ENCODE peak calls at places on chromosomes 16 and 17, in four cellular contexts. One of them, this sample, is unnamed.
A peak's percentile ranks its signal among the peaks of the same experiment; 100 is the strongest.

GRCh38 chr17:80187493-80187892 is 17.7 kb downstream of the CARD14 start:
- DNase-seq in sigmoid colon: peak; percentile 83
- DNase-seq in H1: no peak
- DNase-seq in A549: peak; percentile 51
- DNase-seq in this sample: no peak

GRCh38 chr17:42023524-42024349 is 3.8 kb downstream of the NKIRAS2 start:
- DNase-seq in A549: no peak
- DNase-seq in H1: no peak
- DNase-seq in sigmoid colon: peak; percentile 72
- DNase-seq in this sample: no peak

GRCh38 chr17:82434216-82434565 is 15.8 kb upstream of the OGFOD3 start:
- DNase-seq in sigmoid colon: no peak
- DNase-seq in H1: no peak
- DNase-seq in A549: no peak
- DNase-seq in this sample: no peak

GRCh38 chr17:82241183-82241925 is 12.5 kb downstream of the SLC16A3 start:
- DNase-seq in A549: no peak
- DNase-seq in sigmoid colon: peak; percentile 95
- DNase-seq in H1: no peak
- DNase-seq in this sample: peak; percentile 78

GRCh38 chr16:30535777-30536190 is 1.1 kb upstream of the ZNF747 start:
- DNase-seq in H1: peak; percentile 49
- DNase-seq in sigmoid colon: peak; percentile 90
- DNase-seq in A549: no peak
- DNase-seq in this sample: peak; percentile 85

GRCh38 chr17:50221500-50222480 is 20.4 kb upstream of the COL1A1 start:
- DNase-seq in sigmoid colon: peak; percentile 80
- DNase-seq in A549: no peak
- DNase-seq in H1: no peak
- DNase-seq in this sample: no peak

GRCh38 chr17:30290696-30291570 is 811 bp downstream of the BLMH start:
- DNase-seq in H1: no peak
- DNase-seq in A549: peak; percentile 74
- DNase-seq in sigmoid colon: peak; percentile 68
- DNase-seq in this sample: peak; percentile 68

GRCh38 chr17:17998934-17999333 is 26.3 kb downstream of the DRC3 start:
- DNase-seq in H1: no peak
- DNase-seq in sigmoid colon: no peak
- DNase-seq in A549: no peak
- DNase-seq in this sample: no peak

GRCh38 chr16:29719063-29719462 is 26.7 kb downstream of the C16orf54 start:
- DNase-seq in H1: no peak
- DNase-seq in sigmoid colon: no peak
- DNase-seq in A549: no peak
- DNase-seq in this sample: no peak

GRCh38 chr17:75983501-75984181 is 4.6 kb downstream of the TEN1 start:
- DNase-seq in H1: no peak
- DNase-seq in sigmoid colon: no peak
- DNase-seq in A549: no peak
- DNase-seq in this sample: peak; percentile 86

GRCh38 chr16:12688972-12689850 is 114.5 kb downstream of the CPPED1 start:
- DNase-seq in A549: no peak
- DNase-seq in H1: no peak
- DNase-seq in sigmoid colon: no peak
- DNase-seq in this sample: no peak

DNA sequence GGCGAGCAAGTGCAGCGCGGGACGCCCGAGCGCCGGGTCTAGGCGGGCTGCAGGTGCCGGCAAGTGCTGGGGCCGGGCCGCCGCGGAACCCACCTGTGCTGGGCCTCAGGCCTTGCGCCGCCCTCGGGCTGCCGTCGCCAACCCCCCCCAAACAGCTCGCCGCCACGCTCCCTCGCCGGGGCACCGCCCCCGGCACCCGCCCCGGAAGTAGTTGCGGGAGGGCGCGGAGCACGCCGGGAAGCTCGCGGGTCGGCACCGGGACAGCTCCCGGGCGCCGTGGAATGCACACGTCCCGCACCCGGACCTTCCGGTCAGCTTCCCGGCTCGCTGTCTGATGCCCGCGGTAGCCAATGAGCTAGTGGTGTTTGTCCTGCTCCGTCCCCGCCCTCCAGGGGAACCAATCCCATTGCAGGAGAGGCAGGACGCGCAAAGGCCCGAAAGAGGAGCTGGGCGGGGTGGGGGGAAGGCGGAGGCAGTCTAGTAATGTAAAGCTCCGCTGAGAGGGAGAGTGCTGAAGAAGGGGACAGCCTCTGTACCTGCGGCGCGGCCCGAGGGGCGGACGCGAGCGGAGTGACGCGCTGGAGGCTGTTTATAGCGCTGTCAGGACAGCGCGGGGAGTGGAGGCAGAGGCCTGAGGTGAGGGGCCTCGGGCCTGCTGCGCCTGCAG is at the start of the genes ANKS3 and DNAAF8:
- DNase-seq in H1: peak; percentile 87
- DNase-seq in A549: peak; percentile 99
- DNase-seq in sigmoid colon: peak; percentile 99
- DNase-seq in this sample: peak; percentile 96
- TF ChIP-seq EP300 in H1: peak; percentile 34
- TF ChIP-seq EP300 in A549: no peak
- TF ChIP-seq EP300 in sigmoid colon: peak; percentile 37
- TF ChIP-seq EP300 in this sample: no peak

DNA sequence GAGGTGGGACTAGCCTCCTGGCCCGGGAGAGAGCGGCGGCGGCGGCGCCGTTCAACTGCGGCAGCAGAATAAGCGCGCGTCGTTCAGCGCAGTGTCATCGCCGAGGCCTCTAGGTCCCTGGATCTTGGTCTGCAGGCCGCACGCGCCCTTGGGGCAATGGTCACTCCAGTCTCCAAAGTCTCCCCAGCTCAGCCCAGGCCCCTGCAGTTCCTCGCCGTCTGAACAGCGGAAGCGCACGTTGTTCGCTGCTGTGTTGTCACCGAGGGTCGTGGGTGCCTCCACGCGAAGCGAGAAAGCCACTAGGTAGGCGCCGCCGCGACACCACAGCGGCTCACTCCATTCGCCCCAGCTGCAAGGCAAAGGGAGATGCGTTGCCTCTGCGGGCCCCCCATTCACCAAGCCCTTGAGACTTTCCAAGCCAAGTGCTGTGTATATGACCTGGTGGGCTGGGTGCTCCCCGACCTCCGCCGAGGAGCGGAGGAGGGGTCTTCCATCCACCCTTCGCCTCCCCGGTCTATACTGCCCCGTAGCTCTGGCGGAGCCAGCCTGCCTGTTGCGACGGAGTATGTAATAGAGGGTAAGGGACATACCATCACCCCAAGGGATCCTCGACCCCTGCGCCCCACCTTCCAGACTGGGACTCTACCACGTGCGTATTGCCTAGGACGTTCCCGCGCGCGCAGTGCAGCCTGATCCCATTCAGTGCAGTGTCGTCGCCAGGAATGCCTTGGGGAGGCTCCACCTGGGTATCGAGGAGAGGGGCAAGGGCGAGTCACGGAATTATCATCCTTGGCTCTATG is 653 bp downstream of the VMO1 start:
- DNase-seq in H1: no peak
- DNase-seq in A549: no peak
- DNase-seq in sigmoid colon: no peak
- DNase-seq in this sample: no peak
- TF ChIP-seq EP300 in H1: no peak
- TF ChIP-seq EP300 in A549: no peak
- TF ChIP-seq EP300 in sigmoid colon: no peak
- TF ChIP-seq EP300 in this sample: no peak

DNA sequence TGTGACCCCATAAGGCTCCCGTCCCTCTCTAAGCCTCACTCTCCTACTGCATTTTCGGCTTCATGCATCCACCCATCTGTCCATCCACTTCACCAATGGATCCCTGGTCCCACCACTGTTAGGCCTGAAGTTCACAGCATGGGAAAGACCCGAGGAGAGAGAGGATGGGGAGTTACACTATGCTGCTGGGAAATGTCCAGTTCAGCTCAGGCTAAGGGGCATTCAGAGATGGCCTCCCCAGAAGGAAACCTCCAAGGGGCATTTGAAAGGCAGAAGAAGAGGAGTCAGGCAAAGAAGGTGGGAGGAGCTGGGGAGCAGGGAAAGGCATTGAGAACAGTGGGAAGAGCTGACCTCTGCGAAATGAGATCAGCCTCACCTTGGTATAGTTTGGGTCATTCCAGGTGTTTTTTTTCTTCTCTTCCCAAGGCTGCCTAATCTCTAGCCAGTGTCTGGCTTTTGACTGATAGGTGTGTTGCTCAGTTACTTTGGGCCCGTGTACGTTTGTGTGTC is 11.7 kb upstream of the DRC7 start:
- DNase-seq in A549: no peak
- DNase-seq in sigmoid colon: peak; percentile 13
- DNase-seq in H1: no peak
- DNase-seq in this sample: no peak
- TF ChIP-seq EP300 in A549: no peak
- TF ChIP-seq EP300 in sigmoid colon: no peak
- TF ChIP-seq EP300 in H1: no peak
- TF ChIP-seq EP300 in this sample: no peak

GRCh38 chr16:50604610-50605009 is 56.4 kb downstream of the NKD1 start:
- DNase-seq in A549: no peak
- DNase-seq in sigmoid colon: no peak
- DNase-seq in H1: no peak
- DNase-seq in this sample: no peak

GRCh38 chr16:50604065-50604418 is 55.8 kb downstream of the NKD1 start:
- DNase-seq in H1: no peak
- DNase-seq in sigmoid colon: no peak
- DNase-seq in A549: no peak
- DNase-seq in this sample: no peak

GRCh38 chr16:50602531-50603205 is 54.5 kb downstream of the NKD1 start:
- DNase-seq in H1: no peak
- DNase-seq in A549: no peak
- DNase-seq in sigmoid colon: peak; percentile 79
- DNase-seq in this sample: no peak

GRCh38 chr16:50602126-50602525 is 53.9 kb downstream of the NKD1 start:
- DNase-seq in sigmoid colon: no peak
- DNase-seq in H1: no peak
- DNase-seq in A549: no peak
- DNase-seq in this sample: no peak

DNA sequence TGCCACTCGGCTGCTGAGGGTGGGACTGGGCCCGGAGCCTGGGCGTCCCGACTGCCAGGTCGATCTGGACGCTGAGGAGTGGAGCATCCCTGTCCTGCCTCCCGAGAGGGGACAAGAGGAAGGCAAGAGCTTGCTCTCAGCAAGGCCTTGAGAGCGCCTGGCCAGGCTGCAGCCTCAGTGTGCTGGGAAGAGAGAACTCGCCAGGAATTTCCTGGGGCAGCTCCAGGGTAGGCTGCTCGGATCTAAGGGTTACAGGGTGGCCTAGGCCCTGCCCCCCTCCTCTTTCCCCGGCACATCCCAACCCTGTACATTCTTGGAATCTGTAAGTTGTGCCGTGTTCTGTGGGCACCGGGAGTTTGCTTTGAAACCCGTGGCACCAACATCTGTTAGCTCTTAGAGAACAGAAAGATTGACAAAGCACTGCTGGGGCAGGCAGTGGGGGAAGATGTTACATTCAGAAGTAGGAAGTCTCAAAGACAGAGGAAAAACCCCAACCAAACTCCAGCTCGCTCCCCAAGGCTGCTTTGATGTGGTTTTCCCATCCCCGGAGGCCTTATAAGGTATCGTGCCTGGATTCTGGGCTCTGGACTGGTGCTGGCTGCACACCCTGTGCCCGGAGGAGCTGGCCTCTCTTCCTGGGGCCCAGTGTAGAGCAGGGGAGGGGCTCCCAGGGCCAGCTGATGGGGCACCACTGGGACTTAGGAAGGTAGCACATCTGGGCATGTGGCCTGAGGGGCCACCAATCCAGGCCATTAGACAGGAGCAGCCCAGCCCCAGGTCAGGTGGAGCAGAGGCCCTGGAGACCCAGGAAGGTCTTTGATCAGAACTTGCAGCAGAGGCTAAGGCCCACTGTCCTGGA is 55.2 kb downstream of the NKD1 start:
- DNase-seq in A549: no peak
- DNase-seq in sigmoid colon: peak; percentile 95
- DNase-seq in H1: no peak
- DNase-seq in this sample: no peak
- TF ChIP-seq EP300 in A549: no peak
- TF ChIP-seq EP300 in sigmoid colon: peak; percentile 83
- TF ChIP-seq EP300 in H1: no peak
- TF ChIP-seq EP300 in this sample: no peak

DNA sequence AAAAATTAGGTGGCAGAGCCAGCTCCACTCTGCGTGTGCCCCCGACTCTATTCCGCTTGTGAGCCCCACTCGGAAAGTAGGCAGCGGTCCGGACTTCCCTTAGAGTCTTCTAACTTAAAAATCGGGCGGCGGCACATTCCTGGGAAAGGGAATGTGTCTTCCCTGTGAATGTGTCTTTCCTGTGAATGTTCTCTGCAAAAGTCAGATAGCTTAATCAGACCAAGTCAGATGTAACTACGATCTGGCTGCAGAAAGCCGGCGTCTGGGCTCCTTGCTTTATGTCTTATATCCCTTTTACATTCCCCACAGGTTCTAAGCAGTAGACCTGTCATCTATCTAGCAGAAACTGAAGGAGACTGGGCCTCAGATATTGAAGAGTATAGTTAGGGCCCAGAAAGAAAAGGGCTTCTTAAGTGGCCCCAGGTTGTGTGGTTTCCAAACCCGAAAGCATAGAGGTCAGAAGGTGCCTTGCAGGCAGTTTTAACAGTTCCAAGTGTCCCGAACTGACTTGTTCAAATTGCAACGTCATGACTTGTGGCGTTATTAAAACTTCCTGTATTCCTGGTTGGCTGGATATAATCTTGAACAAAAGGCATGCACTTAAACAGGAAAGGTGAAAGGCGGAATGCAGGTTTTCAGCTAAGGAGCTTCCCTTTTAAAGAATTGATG is 601 bp downstream of the PHKB start:
- DNase-seq in A549: peak; percentile 53
- DNase-seq in sigmoid colon: no peak
- DNase-seq in H1: no peak
- DNase-seq in this sample: no peak
- TF ChIP-seq EP300 in A549: no peak
- TF ChIP-seq EP300 in sigmoid colon: no peak
- TF ChIP-seq EP300 in H1: no peak
- TF ChIP-seq EP300 in this sample: no peak

DNA sequence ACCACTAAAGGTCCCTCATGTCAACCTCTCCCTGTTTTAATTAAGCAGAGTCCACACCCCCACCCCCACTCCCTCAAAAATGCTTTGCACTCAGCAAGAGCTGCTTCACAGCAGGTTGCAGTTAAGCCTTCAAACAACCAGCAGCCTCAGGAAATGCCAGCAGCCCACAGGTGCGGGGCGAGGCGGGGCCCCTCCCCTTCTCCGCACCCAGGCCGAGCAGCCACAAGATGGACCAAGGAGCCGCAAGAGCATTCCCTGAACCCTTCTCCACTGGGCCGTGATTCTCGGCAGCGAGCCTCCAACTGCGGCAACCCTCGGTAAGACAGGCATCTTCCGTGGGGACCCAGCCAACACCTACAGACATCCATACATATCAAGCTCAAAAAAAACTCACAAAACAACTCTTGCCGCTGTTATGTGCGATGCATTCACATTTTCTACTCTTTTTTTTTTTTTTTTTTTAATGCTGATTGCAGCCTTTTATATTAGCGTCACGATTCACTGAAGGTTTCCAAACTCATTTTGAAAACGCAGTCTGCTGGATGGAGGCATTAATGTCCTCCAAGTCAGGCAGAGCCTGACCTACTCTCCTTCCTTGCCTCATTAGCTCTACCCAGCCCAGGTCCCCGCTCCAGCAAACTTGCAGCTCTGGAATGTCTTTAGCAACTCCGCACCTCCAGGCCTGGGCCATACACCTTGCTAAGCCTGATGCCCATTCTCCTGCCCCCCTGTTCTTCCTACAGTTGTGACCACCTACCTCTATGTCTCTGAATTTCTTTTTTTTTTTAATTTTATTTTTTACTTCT is 66.0 kb downstream of the AXIN2 start:
- DNase-seq in sigmoid colon: no peak
- DNase-seq in A549: no peak
- DNase-seq in H1: peak; percentile 82
- DNase-seq in this sample: peak; percentile 58
- TF ChIP-seq EP300 in sigmoid colon: no peak
- TF ChIP-seq EP300 in A549: no peak
- TF ChIP-seq EP300 in H1: peak; percentile 86
- TF ChIP-seq EP300 in this sample: no peak